ENCODE peak calls at places on chromosomes 1 and 21, in four cellular contexts. S is GM12878, U is HepG2, V is K562. G is an unnamed sample.

GRCh38 chr21:44737706-44738354 is 26.5 kb upstream of the TSPEAR start:
- DNase-seq in S (no peak), U (no peak), V (no peak), G (no peak)

GRCh38 chr1:67626495-67627235 is 58.3 kb upstream of the GADD45A start:
- DNase-seq in S (no peak), U (no peak), V (no peak), G (no peak)

GRCh38 chr1:53878492-53879105 is 11.0 kb downstream of the YIPF1 start:
- DNase-seq in S (no peak), U (peak), V (peak), G (peak)

GRCh38 chr1:207993477-207994445 is 82.8 kb upstream of the CD34 start:
- DNase-seq in S (no peak), U (no peak), V (peak), G (peak)

GRCh38 chr1:37394574-37395464 is 79.6 kb upstream of the ZC3H12A start:
- DNase-seq in S (no peak), U (no peak), V (no peak), G (peak)

GRCh38 chr1:23930861-23931471 is 17.8 kb upstream of the CNR2 start:
- DNase-seq in S (no peak), U (no peak), V (no peak), G (no peak)

GRCh38 chr1:46806196-46807020 is 7.6 kb downstream of the CYP4B1 start:
- DNase-seq in S (no peak), U (no peak), V (no peak), G (no peak)

GRCh38 chr1:167083066-167083682 is 7.0 kb downstream of the GPA33 start:
- DNase-seq in S (no peak), U (no peak), V (no peak), G (peak)

GRCh38 chr1:77322061-77322900 is 40.5 kb downstream of the AK5 start:
- DNase-seq in S (no peak), U (peak), V (peak), G (no peak)

GRCh38 chr1:241482761-241483250 is 36.7 kb downstream of the FH start:
- DNase-seq in S (no peak), U (no peak), V (no peak), G (no peak)

GRCh38 chr1:23343246-23344110 is 606 bp downstream of the HNRNPR start:
- DNase-seq in S (no peak), U (peak), V (peak), G (no peak)

GRCh38 chr1:181099152-181100014 is 10.9 kb downstream of the IER5 start:
- DNase-seq in S (peak), U (no peak), V (no peak), G (no peak)

GRCh38 chr1:182484067-182484466 is 34.1 kb downstream of the RGSL1 start:
- DNase-seq in S (no peak), U (no peak), V (no peak), G (no peak)

GRCh38 chr1:46442317-46443161 is 47.1 kb upstream of the DMBX1 start:
- DNase-seq in S (no peak), U (peak), V (peak), G (peak)

GRCh38 chr1:97581614-97582051 is 339.2 kb downstream of the DPYD start:
- DNase-seq in S (no peak), U (no peak), V (no peak), G (no peak)

GRCh38 chr1:233253231-233254038 is 42.1 kb downstream of the PCNX2 start:
- DNase-seq in S (no peak), U (peak), V (no peak), G (no peak)

GRCh38 chr21:43973634-43973955 is 38.5 kb upstream of the TRAPPC10 start:
- DNase-seq in S (no peak), U (no peak), V (no peak), G (no peak)

GRCh38 chr1:235883261-235883927 is 16.7 kb upstream of the LYST start:
- DNase-seq in S (peak), U (no peak), V (no peak), G (peak)

GRCh38 chr1:158972841-158973240 is 36.9 kb upstream of the IFI16 start:
- DNase-seq in S (no peak), U (no peak), V (peak), G (no peak)

GRCh38 chr1:228315945-228316588 is 90.6 kb downstream of the TRIM11 start:
- DNase-seq in S (no peak), U (no peak), V (no peak), G (no peak)
- TF ChIP-seq ZBTB33 in S (no peak), U (no peak), V (no peak), G (no peak)

GRCh38 chr21:34999397-34999941 is 49.6 kb downstream of the RUNX1 start:
- DNase-seq in S (no peak), U (no peak), V (no peak), G (no peak)
- TF ChIP-seq MAX in S (no peak), U (no peak), V (peak), G (no peak)

GRCh38 chr1:211330282-211330936 is 3.8 kb downstream of the TRAF5 start:
- DNase-seq in S (no peak), U (no peak), V (no peak), G (no peak)

GRCh38 chr1:211331011-211331709 is 4.5 kb downstream of the TRAF5 start:
- DNase-seq in S (no peak), U (no peak), V (no peak), G (no peak)

GRCh38 chr1:211328084-211328694 is 1.6 kb downstream of the TRAF5 start:
- DNase-seq in S (no peak), U (no peak), V (no peak), G (no peak)

GRCh38 chr1:211328866-211329265 is 2.2 kb downstream of the TRAF5 start:
- DNase-seq in S (no peak), U (no peak), V (no peak), G (no peak)

DNA sequence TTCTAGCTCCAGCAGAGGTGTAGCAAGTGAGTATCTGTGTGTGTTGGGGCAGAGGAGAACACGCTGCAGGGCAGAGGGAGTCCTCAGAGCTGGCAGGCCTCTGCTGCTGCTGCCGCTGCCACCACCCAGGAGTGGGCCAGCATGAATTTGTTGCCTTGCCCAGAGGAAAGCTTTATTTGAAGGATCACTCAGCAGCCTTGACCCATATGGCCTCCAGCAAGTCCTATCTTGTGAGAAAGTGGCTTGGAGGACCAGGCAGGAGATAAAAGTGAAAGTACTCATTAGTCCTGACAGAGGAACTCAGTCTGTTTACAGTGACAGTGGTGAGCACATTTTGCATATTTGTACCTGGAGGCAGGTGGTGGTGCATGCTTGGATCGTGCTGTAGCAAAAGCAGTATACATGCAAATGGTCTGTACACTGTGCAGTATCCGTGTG is 3.1 kb downstream of the TRAF5 start:
- DNase-seq in S (no peak), U (no peak), V (no peak), G (no peak)
- TF ChIP-seq RFX5 in S (no peak), U (no peak), V (no peak), G (no peak)

GRCh38 chr1:30845891-30846290 is 62.7 kb downstream of the SDC3 start:
- DNase-seq in S (no peak), U (no peak), V (no peak), G (no peak)

GRCh38 chr1:30846587-30846986 is 62.0 kb downstream of the SDC3 start:
- DNase-seq in S (no peak), U (no peak), V (no peak), G (no peak)

GRCh38 chr1:30845237-30845636 is 63.3 kb downstream of the SDC3 start:
- DNase-seq in S (no peak), U (no peak), V (no peak), G (no peak)

GRCh38 chr1:30848130-30848529 is 60.4 kb downstream of the SDC3 start:
- DNase-seq in S (no peak), U (no peak), V (no peak), G (no peak)

GRCh38 chr1:30847358-30847972 is 61.1 kb downstream of the SDC3 start:
- DNase-seq in S (no peak), U (peak), V (no peak), G (no peak)
- TF ChIP-seq ZBTB33 in S (no peak), U (no peak), V (no peak), G (no peak)

GRCh38 chr21:37249112-37249904 is 17.8 kb downstream of the VPS26C start:
- DNase-seq in S (peak), U (no peak), V (no peak), G (no peak)

GRCh38 chr21:37244506-37245083 is 22.5 kb downstream of the VPS26C start:
- DNase-seq in S (no peak), U (no peak), V (no peak), G (no peak)

GRCh38 chr21:37245151-37245550 is 22.0 kb downstream of the VPS26C start:
- DNase-seq in S (no peak), U (no peak), V (no peak), G (no peak)

GRCh38 chr21:37243961-37244360 is 23.2 kb downstream of the VPS26C start:
- DNase-seq in S (no peak), U (no peak), V (no peak), G (no peak)

DNA sequence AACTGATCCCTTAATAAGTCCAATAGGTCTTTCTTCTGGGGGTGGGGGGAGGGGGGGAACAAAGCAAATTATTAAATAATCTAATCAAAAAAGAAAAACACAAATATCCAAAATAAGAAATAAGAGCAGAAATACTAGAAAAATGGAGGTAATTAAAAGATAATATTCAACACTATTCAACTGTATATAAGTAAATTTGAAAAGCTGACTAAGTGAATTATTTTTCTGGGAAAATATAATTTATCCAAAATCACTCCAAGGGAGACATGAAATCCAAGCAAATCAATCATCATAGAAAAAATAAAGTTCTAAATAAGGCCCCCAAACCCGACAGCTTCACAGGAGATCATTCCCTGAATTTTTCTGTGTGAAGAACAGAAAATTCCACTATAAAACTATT is 18.8 kb downstream of the VPS26C start:
- DNase-seq in S (no peak), U (no peak), V (no peak), G (no peak)
- TF ChIP-seq MAX in S (no peak), U (no peak), V (no peak), G (no peak)

DNA sequence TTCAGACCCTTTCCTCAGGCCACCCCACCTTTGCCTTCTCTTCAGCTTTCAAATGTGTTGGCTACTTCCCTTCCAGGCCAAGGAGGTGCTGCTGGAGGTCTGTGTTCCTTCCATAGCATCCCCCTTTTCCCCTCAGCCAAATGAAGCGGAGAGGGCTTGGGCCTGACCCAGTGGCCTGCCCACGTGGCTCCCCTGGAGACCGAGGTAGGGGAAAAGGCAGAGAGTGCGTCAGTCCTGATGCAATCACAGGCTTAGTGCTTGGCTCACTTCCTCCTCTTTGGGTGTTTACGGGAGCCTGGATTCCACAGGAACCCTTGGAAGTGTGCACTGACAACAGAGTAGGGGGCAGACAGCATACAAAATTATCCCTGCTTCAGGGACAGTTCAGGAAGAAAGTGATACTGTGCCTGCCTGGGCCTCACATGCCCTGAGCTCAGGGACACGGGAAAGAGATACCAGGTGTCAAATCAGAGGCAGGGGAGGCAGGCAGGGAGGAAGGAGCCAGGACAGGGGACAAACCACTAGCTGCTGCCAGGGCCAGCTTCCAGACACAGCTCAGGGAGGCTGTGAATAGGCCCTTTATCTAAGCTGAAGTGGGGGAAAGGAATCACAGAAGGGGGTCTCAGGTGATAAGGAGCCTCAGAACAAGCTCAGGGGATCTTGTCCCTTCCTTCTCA is 16.6 kb upstream of the PTP4A2 start:
- DNase-seq in S (no peak), U (peak), V (peak), G (no peak)
- TF ChIP-seq RFX5 in S (no peak), U (no peak), V (no peak), G (no peak)

GRCh38 chr1:3775248-3775497 is 2.6 kb downstream of the SMIM1 start:
- DNase-seq in S (no peak), U (no peak), V (no peak), G (no peak)
- TF ChIP-seq ZBTB33 in S (no peak), U (no peak), V (peak), G (no peak)

DNA sequence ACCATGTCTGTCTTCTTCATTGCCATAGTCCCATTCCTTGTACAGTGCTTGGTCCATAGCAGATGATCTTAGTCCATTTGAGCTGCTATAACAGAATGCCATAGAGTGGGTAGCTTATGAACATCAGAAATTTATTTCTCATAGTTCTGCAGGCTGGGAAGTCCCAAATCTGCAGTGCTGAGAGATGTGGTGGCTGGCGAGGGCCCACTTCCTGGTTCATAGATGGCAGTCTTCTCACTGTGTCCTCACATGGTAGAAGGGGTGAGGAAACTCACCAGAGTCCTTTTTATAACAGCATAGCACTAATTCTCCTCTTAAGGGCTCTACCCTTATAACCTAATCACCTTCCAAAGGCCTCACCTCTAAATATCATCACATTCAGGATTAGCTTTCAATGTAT is 23.1 kb upstream of the RAP1A start:
- DNase-seq in S (no peak), U (no peak), V (no peak), G (no peak)
- TF ChIP-seq MAX in S (no peak), U (no peak), V (no peak), G (no peak)

GRCh38 chr1:29516063-29516820 is 279.9 kb downstream of the PTPRU start:
- DNase-seq in S (no peak), U (no peak), V (no peak), G (no peak)

GRCh38 chr1:29514361-29515187 is 278.3 kb downstream of the PTPRU start:
- DNase-seq in S (no peak), U (no peak), V (no peak), G (peak)

GRCh38 chr1:29511436-29511835 is 275.1 kb downstream of the PTPRU start:
- DNase-seq in S (no peak), U (no peak), V (no peak), G (no peak)

GRCh38 chr1:29515188-29515955 is 279.1 kb downstream of the PTPRU start:
- DNase-seq in S (no peak), U (no peak), V (no peak), G (peak)

DNA sequence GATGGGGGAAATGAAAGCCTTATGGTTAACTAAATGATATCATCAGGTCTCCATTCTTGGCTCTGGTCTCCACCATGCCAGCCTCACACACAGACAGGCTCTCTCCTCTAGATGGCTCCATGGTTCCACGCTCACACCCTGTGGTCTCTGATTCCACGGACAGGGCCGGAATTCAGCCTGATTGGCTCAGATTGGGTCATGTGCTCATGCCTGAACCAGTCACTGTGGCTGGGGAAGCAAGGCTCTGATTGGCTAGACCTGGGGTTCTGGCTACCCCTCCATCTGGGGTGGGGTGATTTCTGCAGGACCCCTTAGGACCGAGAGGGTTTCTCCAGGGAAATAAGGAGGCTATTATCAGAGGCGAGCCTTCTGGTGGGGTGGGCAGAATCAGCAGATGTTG is 277.0 kb downstream of the PTPRU start:
- DNase-seq in S (peak), U (peak), V (peak), G (peak)
- TF ChIP-seq RFX5 in S (no peak), U (no peak), V (no peak), G (no peak)

G was measured in SK-N-SH.